ENCODE peak calls at places on chromosomes 16 and 17, in four cellular contexts. One of them, this sample, is unnamed.

GRCh38 chr16:72426416-72426815 is 254.5 kb upstream of the PMFBP1 start:
- DNase-seq in stimulated activated CD4-positive, alpha-beta T cell treated with anti-CD3 and anti-CD28 coated beads, Interleukin-4, amount 100 ng/mL, for 24 hours: no peak
- DNase-seq in CD4-positive, alpha-beta memory T cell: no peak
- DNase-seq in A549: no peak
- DNase-seq in this sample: no peak

GRCh38 chr16:19450186-19450585 is 32.5 kb downstream of the TMC5 start:
- DNase-seq in stimulated activated CD4-positive, alpha-beta T cell treated with anti-CD3 and anti-CD28 coated beads, Interleukin-4, amount 100 ng/mL, for 24 hours: no peak
- DNase-seq in CD4-positive, alpha-beta memory T cell: no peak
- DNase-seq in A549: no peak
- DNase-seq in this sample: no peak

GRCh38 chr16:55045329-55046145 is 114.9 kb downstream of the IRX5 start:
- DNase-seq in stimulated activated CD4-positive, alpha-beta T cell treated with anti-CD3 and anti-CD28 coated beads, Interleukin-4, amount 100 ng/mL, for 24 hours: no peak
- DNase-seq in CD4-positive, alpha-beta memory T cell: no peak
- DNase-seq in A549: no peak
- DNase-seq in this sample: no peak

GRCh38 chr17:36092228-36092627 is 2.3 kb upstream of the CCL3 start:
- DNase-seq in stimulated activated CD4-positive, alpha-beta T cell treated with anti-CD3 and anti-CD28 coated beads, Interleukin-4, amount 100 ng/mL, for 24 hours: peak
- DNase-seq in CD4-positive, alpha-beta memory T cell: no peak
- DNase-seq in A549: no peak
- DNase-seq in this sample: no peak

GRCh38 chr17:82256242-82256894 is 17.1 kb downstream of the CSNK1D start:
- DNase-seq in stimulated activated CD4-positive, alpha-beta T cell treated with anti-CD3 and anti-CD28 coated beads, Interleukin-4, amount 100 ng/mL, for 24 hours: no peak
- DNase-seq in CD4-positive, alpha-beta memory T cell: no peak
- DNase-seq in A549: no peak
- DNase-seq in this sample: no peak

GRCh38 chr16:21253470-21253869 is 20.0 kb downstream of the ANKS4B start:
- DNase-seq in stimulated activated CD4-positive, alpha-beta T cell treated with anti-CD3 and anti-CD28 coated beads, Interleukin-4, amount 100 ng/mL, for 24 hours: no peak
- DNase-seq in CD4-positive, alpha-beta memory T cell: no peak
- DNase-seq in A549: no peak
- DNase-seq in this sample: no peak

GRCh38 chr17:10075919-10076318 is 122.5 kb downstream of the GAS7 start:
- DNase-seq in stimulated activated CD4-positive, alpha-beta T cell treated with anti-CD3 and anti-CD28 coated beads, Interleukin-4, amount 100 ng/mL, for 24 hours: no peak
- DNase-seq in CD4-positive, alpha-beta memory T cell: no peak
- DNase-seq in A549: no peak
- DNase-seq in this sample: no peak

GRCh38 chr16:73157861-73158260 is 109.9 kb upstream of the ZFHX3 start:
- DNase-seq in stimulated activated CD4-positive, alpha-beta T cell treated with anti-CD3 and anti-CD28 coated beads, Interleukin-4, amount 100 ng/mL, for 24 hours: no peak
- DNase-seq in CD4-positive, alpha-beta memory T cell: no peak
- DNase-seq in A549: no peak
- DNase-seq in this sample: no peak

GRCh38 chr16:1741553-1742165 is 29.7 kb downstream of the NME3 start:
- DNase-seq in stimulated activated CD4-positive, alpha-beta T cell treated with anti-CD3 and anti-CD28 coated beads, Interleukin-4, amount 100 ng/mL, for 24 hours: no peak
- DNase-seq in CD4-positive, alpha-beta memory T cell: no peak
- DNase-seq in A549: no peak
- DNase-seq in this sample: no peak

GRCh38 chr17:16171613-16172012 is 43.7 kb downstream of the NCOR1 start:
- DNase-seq in stimulated activated CD4-positive, alpha-beta T cell treated with anti-CD3 and anti-CD28 coated beads, Interleukin-4, amount 100 ng/mL, for 24 hours: no peak
- DNase-seq in CD4-positive, alpha-beta memory T cell: no peak
- DNase-seq in A549: peak
- DNase-seq in this sample: no peak

GRCh38 chr16:53068423-53068833 is 13.6 kb downstream of the CHD9 start:
- DNase-seq in stimulated activated CD4-positive, alpha-beta T cell treated with anti-CD3 and anti-CD28 coated beads, Interleukin-4, amount 100 ng/mL, for 24 hours: no peak
- DNase-seq in CD4-positive, alpha-beta memory T cell: peak
- DNase-seq in A549: no peak
- DNase-seq in this sample: peak

GRCh38 chr16:81823111-81823510 is 44.0 kb downstream of the PLCG2 start:
- DNase-seq in stimulated activated CD4-positive, alpha-beta T cell treated with anti-CD3 and anti-CD28 coated beads, Interleukin-4, amount 100 ng/mL, for 24 hours: no peak
- DNase-seq in CD4-positive, alpha-beta memory T cell: no peak
- DNase-seq in A549: no peak
- DNase-seq in this sample: peak

GRCh38 chr17:62941358-62941991 is 24.6 kb upstream of the TANC2 start:
- DNase-seq in stimulated activated CD4-positive, alpha-beta T cell treated with anti-CD3 and anti-CD28 coated beads, Interleukin-4, amount 100 ng/mL, for 24 hours: no peak
- DNase-seq in CD4-positive, alpha-beta memory T cell: no peak
- DNase-seq in A549: no peak
- DNase-seq in this sample: no peak

GRCh38 chr17:19723967-19724366 is 7.6 kb upstream of the SLC47A2 start:
- DNase-seq in stimulated activated CD4-positive, alpha-beta T cell treated with anti-CD3 and anti-CD28 coated beads, Interleukin-4, amount 100 ng/mL, for 24 hours: no peak
- DNase-seq in CD4-positive, alpha-beta memory T cell: no peak
- DNase-seq in A549: no peak
- DNase-seq in this sample: no peak

This sample was measured in immature natural killer cell.